ENCODE peak calls at places on chromosomes 5 and 9, in ten cellular contexts. One of them, this sample, is unnamed.

GRCh38 chr9:129987047-129987446 is 55.9 kb downstream of the FNBP1 start:
- DNase-seq in mammary epithelial cell: no peak
- DNase-seq in astrocyte: no peak
- DNase-seq in tibial nerve: no peak
- DNase-seq in effector memory CD4-positive, alpha-beta T cell: no peak
- DNase-seq in lung: no peak
- DNase-seq in pancreas: no peak
- DNase-seq in kidney: no peak
- DNase-seq in Peyer's patch: no peak
- DNase-seq in tibial artery: no peak
- DNase-seq in this sample: no peak

GRCh38 chr9:16514131-16514530 is 356.3 kb downstream of the BNC2 start:
- DNase-seq in tibial artery: no peak
- DNase-seq in mammary epithelial cell: no peak
- DNase-seq in astrocyte: no peak
- DNase-seq in lung: no peak
- DNase-seq in kidney: no peak
- DNase-seq in Peyer's patch: no peak
- DNase-seq in tibial nerve: no peak
- DNase-seq in effector memory CD4-positive, alpha-beta T cell: no peak
- DNase-seq in pancreas: no peak
- DNase-seq in this sample: no peak

GRCh38 chr5:77828445-77828844 is 52.3 kb upstream of the TBCA start:
- DNase-seq in Peyer's patch: no peak
- DNase-seq in effector memory CD4-positive, alpha-beta T cell: no peak
- DNase-seq in lung: no peak
- DNase-seq in astrocyte: no peak
- DNase-seq in tibial nerve: no peak
- DNase-seq in mammary epithelial cell: no peak
- DNase-seq in tibial artery: no peak
- DNase-seq in kidney: no peak
- DNase-seq in pancreas: no peak
- DNase-seq in this sample: no peak

GRCh38 chr5:54205918-54206317 is 104.5 kb downstream of the ARL15 start:
- DNase-seq in tibial nerve: no peak
- DNase-seq in mammary epithelial cell: no peak
- DNase-seq in Peyer's patch: no peak
- DNase-seq in lung: no peak
- DNase-seq in kidney: no peak
- DNase-seq in astrocyte: no peak
- DNase-seq in effector memory CD4-positive, alpha-beta T cell: no peak
- DNase-seq in tibial artery: no peak
- DNase-seq in pancreas: no peak
- DNase-seq in this sample: no peak

GRCh38 chr5:174736351-174736721 is 12.0 kb downstream of the MSX2 start:
- DNase-seq in tibial artery: no peak
- DNase-seq in effector memory CD4-positive, alpha-beta T cell: no peak
- DNase-seq in lung: no peak
- DNase-seq in mammary epithelial cell: no peak
- DNase-seq in tibial nerve: no peak
- DNase-seq in Peyer's patch: no peak
- DNase-seq in pancreas: no peak
- DNase-seq in astrocyte: peak; percentile 87
- DNase-seq in kidney: no peak
- DNase-seq in this sample: no peak

GRCh38 chr5:113817683-113818082 is 304.2 kb downstream of the YTHDC2 start:
- DNase-seq in effector memory CD4-positive, alpha-beta T cell: no peak
- DNase-seq in astrocyte: no peak
- DNase-seq in mammary epithelial cell: no peak
- DNase-seq in tibial nerve: no peak
- DNase-seq in kidney: no peak
- DNase-seq in pancreas: no peak
- DNase-seq in lung: no peak
- DNase-seq in Peyer's patch: no peak
- DNase-seq in tibial artery: no peak
- DNase-seq in this sample: no peak

GRCh38 chr9:80407220-80407619 is 835.5 kb downstream of the TLE4 start:
- DNase-seq in Peyer's patch: no peak
- DNase-seq in kidney: no peak
- DNase-seq in mammary epithelial cell: no peak
- DNase-seq in pancreas: no peak
- DNase-seq in tibial artery: no peak
- DNase-seq in tibial nerve: no peak
- DNase-seq in astrocyte: no peak
- DNase-seq in effector memory CD4-positive, alpha-beta T cell: no peak
- DNase-seq in lung: no peak
- DNase-seq in this sample: no peak

GRCh38 chr9:114464652-114465051 is 40.6 kb downstream of the WHRN start:
- DNase-seq in astrocyte: no peak
- DNase-seq in pancreas: no peak
- DNase-seq in mammary epithelial cell: no peak
- DNase-seq in lung: no peak
- DNase-seq in tibial nerve: no peak
- DNase-seq in effector memory CD4-positive, alpha-beta T cell: no peak
- DNase-seq in Peyer's patch: no peak
- DNase-seq in tibial artery: no peak
- DNase-seq in kidney: no peak
- DNase-seq in this sample: no peak

DNA sequence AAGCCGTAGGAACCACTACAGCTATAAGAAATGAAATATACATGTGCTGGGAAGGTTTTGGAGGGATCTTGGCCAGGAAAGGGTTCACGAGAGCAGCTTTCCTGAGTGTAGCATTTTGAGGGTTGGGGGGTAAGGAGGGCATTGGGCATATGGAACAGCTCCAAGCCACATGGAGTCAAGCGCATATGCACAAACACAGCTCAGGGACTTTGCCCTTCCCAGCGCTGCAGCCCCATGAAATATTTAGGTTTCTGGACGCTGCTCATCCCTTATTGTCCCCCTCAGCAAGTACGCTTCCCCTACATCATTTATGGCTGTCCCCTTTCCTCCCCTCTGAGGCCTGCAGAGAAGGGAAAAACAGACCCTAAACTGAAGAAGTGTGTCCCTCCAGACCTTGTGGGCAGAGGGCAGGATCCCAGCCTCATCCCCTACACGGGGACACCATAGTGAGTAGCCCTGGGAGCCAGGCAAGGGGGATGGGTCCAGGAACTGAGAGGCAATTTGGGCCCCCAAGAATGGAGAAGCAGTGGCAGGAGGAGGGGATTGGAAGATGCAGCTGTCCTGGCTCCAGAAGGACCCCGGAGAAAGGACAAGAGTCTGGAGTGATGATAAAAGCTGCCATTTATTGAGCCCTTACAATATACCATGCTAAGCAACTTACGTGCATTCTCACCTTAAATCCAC is 33.7 kb downstream of the PCDH1 start:
- DNase-seq in tibial nerve: no peak
- DNase-seq in tibial artery: no peak
- DNase-seq in pancreas: no peak
- DNase-seq in Peyer's patch: no peak
- DNase-seq in effector memory CD4-positive, alpha-beta T cell: no peak
- DNase-seq in astrocyte: no peak
- DNase-seq in kidney: peak; percentile 13
- DNase-seq in mammary epithelial cell: no peak
- DNase-seq in lung: no peak
- DNase-seq in this sample: no peak
- H3K4me1 ChIP-seq in tibial nerve: no peaks in the 10 kb centered on the region
- H3K4me1 ChIP-seq in tibial artery: peaks cover 43% of the 10 kb centered on the region
- H3K4me1 ChIP-seq in pancreas: peaks cover 17% of the 10 kb centered on the region
- H3K4me1 ChIP-seq in Peyer's patch: peaks cover 16% of the 10 kb centered on the region
- H3K4me1 ChIP-seq in effector memory CD4-positive, alpha-beta T cell: no peaks in the 10 kb centered on the region
- H3K4me1 ChIP-seq in astrocyte: peaks cover 31% of the 10 kb centered on the region
- H3K4me1 ChIP-seq in kidney: peaks cover 63% of the 10 kb centered on the region
- H3K4me1 ChIP-seq in mammary epithelial cell: peaks cover 17% of the 10 kb centered on the region
- H3K4me1 ChIP-seq in lung: no peaks in the 10 kb centered on the region
- H3K4me1 ChIP-seq in this sample: no peaks in the 10 kb centered on the region

GRCh38 chr5:40409600-40409999 is 270.1 kb upstream of the PTGER4 start:
- DNase-seq in lung: no peak
- DNase-seq in tibial artery: peak; percentile 21
- DNase-seq in pancreas: no peak
- DNase-seq in kidney: no peak
- DNase-seq in mammary epithelial cell: no peak
- DNase-seq in effector memory CD4-positive, alpha-beta T cell: no peak
- DNase-seq in tibial nerve: no peak
- DNase-seq in astrocyte: no peak
- DNase-seq in Peyer's patch: no peak
- DNase-seq in this sample: no peak
- H3K4me3 ChIP-seq in lung: no peak overlapping the region
- H3K4me3 ChIP-seq in tibial artery: no peak overlapping the region
- H3K4me3 ChIP-seq in pancreas: no peak overlapping the region
- H3K4me3 ChIP-seq in kidney: no peak overlapping the region
- H3K4me3 ChIP-seq in mammary epithelial cell: no peak overlapping the region
- H3K4me3 ChIP-seq in effector memory CD4-positive, alpha-beta T cell: peak overlapping the region; percentile 21
- H3K4me3 ChIP-seq in tibial nerve: no peak overlapping the region
- H3K4me3 ChIP-seq in astrocyte: no peak overlapping the region
- H3K4me3 ChIP-seq in Peyer's patch: no peak overlapping the region
- H3K4me3 ChIP-seq in this sample: no peak overlapping the region

GRCh38 chr9:35732185-35733108 is at the start of the genes CREB3 and TLN1:
- DNase-seq in pancreas: peak; percentile 98
- DNase-seq in kidney: peak; percentile 100
- DNase-seq in lung: peak; percentile 99
- DNase-seq in astrocyte: peak; percentile 98
- DNase-seq in effector memory CD4-positive, alpha-beta T cell: peak; percentile 93
- DNase-seq in tibial artery: peak; percentile 99
- DNase-seq in tibial nerve: peak; percentile 94
- DNase-seq in Peyer's patch: peak; percentile 98
- DNase-seq in mammary epithelial cell: peak; percentile 99
- DNase-seq in this sample: peak; percentile 99

GRCh38 chr9:35730486-35730854 is 1.5 kb downstream of the TLN1 start:
- DNase-seq in lung: no peak
- DNase-seq in tibial artery: no peak
- DNase-seq in astrocyte: no peak
- DNase-seq in kidney: no peak
- DNase-seq in tibial nerve: no peak
- DNase-seq in effector memory CD4-positive, alpha-beta T cell: no peak
- DNase-seq in pancreas: no peak
- DNase-seq in Peyer's patch: no peak
- DNase-seq in mammary epithelial cell: no peak
- DNase-seq in this sample: no peak

GRCh38 chr9:35729700-35730485 is 2.1 kb downstream of the TLN1 start:
- DNase-seq in tibial nerve: peak; percentile 42
- DNase-seq in kidney: no peak
- DNase-seq in tibial artery: peak; percentile 67
- DNase-seq in lung: peak; percentile 73
- DNase-seq in effector memory CD4-positive, alpha-beta T cell: peak; percentile 23
- DNase-seq in pancreas: no peak
- DNase-seq in Peyer's patch: peak; percentile 50
- DNase-seq in mammary epithelial cell: peak; percentile 84
- DNase-seq in astrocyte: peak; percentile 81
- DNase-seq in this sample: peak; percentile 56

GRCh38 chr9:35733109-35733541 is 659 bp downstream of the CREB3 start:
- DNase-seq in astrocyte: peak; percentile 66
- DNase-seq in lung: peak; percentile 51
- DNase-seq in tibial artery: no peak
- DNase-seq in tibial nerve: no peak
- DNase-seq in mammary epithelial cell: peak; percentile 82
- DNase-seq in Peyer's patch: no peak
- DNase-seq in kidney: no peak
- DNase-seq in pancreas: no peak
- DNase-seq in effector memory CD4-positive, alpha-beta T cell: no peak
- DNase-seq in this sample: no peak

DNA sequence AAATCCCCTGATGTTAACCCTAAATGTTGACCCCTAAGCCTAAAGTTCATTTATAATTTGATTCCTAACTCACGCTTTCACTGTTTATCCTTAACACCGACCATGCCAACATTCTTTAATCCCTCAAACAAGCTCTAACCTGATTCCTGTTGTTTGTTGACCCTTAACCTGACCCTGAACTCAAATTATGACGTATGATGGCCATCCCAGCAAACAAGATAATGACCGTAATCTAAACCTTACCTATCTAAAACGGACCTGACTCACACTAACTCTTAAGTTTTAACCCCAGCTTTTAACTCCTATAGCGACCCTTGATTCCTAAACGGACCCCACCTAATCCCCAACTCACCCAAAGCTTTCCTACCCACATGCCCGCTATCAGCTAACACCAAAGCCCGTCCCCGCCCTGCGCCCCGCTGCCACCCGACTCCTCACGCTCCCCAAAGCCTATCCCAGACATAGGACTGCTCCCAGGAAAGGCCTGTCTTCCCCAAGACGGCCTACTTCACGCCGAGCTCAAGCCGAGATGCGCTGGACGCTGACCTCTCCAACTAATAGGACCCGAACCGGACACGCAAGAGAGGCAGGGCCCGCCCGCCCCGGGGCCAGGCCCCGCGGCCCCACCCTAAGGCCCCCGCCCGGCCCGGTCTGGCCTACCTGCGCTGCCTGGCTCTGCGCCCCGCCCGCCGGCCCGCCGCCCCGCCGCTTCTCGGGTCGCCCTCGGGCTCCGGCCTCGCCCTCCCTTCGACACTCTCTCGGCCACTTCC is 395 bp downstream of the TLN1 start:
- DNase-seq in tibial artery: peak; percentile 58
- DNase-seq in mammary epithelial cell: no peak
- DNase-seq in pancreas: no peak
- DNase-seq in lung: no peak
- DNase-seq in tibial nerve: peak; percentile 31
- DNase-seq in kidney: no peak
- DNase-seq in astrocyte: no peak
- DNase-seq in Peyer's patch: no peak
- DNase-seq in effector memory CD4-positive, alpha-beta T cell: no peak
- DNase-seq in this sample: no peak
- H3K4me1 ChIP-seq in tibial artery: peaks cover 49% of the 10 kb centered on the region
- H3K4me1 ChIP-seq in mammary epithelial cell: peaks cover 58% of the 10 kb centered on the region
- H3K4me1 ChIP-seq in pancreas: peaks cover 26% of the 10 kb centered on the region
- H3K4me1 ChIP-seq in lung: peaks cover 14% of the 10 kb centered on the region
- H3K4me1 ChIP-seq in tibial nerve: no peaks in the 10 kb centered on the region
- H3K4me1 ChIP-seq in kidney: peaks cover 58% of the 10 kb centered on the region
- H3K4me1 ChIP-seq in astrocyte: peaks cover 58% of the 10 kb centered on the region
- H3K4me1 ChIP-seq in Peyer's patch: peaks cover 9% of the 10 kb centered on the region
- H3K4me1 ChIP-seq in effector memory CD4-positive, alpha-beta T cell: peaks cover 56% of the 10 kb centered on the region
- H3K4me1 ChIP-seq in this sample: no peaks in the 10 kb centered on the region

DNA sequence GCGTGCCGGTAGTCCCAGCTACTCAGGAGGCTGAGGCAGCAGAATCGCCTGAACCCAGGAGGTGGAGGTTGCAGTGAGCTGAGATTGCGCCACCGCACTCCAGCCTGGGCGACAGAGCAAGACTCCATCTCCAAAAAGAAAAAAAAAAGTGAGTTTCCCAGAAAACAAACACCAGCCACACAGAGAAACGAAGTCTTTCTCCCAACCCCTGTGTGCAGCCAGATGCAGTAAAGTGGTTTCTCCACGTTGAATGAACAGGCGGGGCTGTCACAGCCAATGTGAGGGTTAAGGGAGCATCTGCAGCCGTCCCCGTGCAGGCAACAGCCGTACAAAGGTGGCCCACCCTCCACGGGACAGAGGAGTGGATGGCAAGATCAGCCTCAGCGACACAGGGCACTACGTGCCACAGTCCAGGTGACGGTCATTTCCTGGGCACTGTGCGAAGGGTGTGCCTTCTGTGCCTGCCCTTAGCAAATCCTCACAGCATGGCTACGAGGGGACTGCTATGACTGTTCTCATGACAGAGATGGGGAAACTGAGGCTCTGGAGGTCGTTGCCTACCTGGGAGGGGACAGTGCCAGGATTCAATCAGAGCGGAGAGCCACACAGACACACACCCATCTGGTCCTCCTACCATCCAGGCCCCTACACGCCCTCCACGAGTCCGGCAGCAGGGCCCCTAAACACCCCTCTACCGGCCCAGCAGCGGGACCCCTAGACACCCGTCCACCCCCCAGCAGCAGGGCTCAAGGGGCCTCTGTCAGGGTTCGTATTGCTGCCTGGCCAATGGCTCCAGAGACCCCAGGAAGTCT is 2.4 kb downstream of the VAV2 start:
- DNase-seq in pancreas: no peak
- DNase-seq in effector memory CD4-positive, alpha-beta T cell: no peak
- DNase-seq in tibial artery: no peak
- DNase-seq in mammary epithelial cell: no peak
- DNase-seq in Peyer's patch: peak; percentile 56
- DNase-seq in tibial nerve: no peak
- DNase-seq in lung: no peak
- DNase-seq in astrocyte: no peak
- DNase-seq in kidney: peak; percentile 67
- DNase-seq in this sample: no peak
- H3K4me3 ChIP-seq in pancreas: peak overlapping the region; percentile 80
- H3K4me3 ChIP-seq in effector memory CD4-positive, alpha-beta T cell: no peak overlapping the region
- H3K4me3 ChIP-seq in tibial artery: no peak overlapping the region
- H3K4me3 ChIP-seq in mammary epithelial cell: peak overlapping the region; percentile 89
- H3K4me3 ChIP-seq in Peyer's patch: peak overlapping the region; percentile 94
- H3K4me3 ChIP-seq in tibial nerve: no peak overlapping the region
- H3K4me3 ChIP-seq in lung: no peak overlapping the region
- H3K4me3 ChIP-seq in astrocyte: peak overlapping the region; percentile 78
- H3K4me3 ChIP-seq in kidney: peak overlapping the region; percentile 71
- H3K4me3 ChIP-seq in this sample: no peak overlapping the region